ENCODE peak calls at places on chromosomes 11 and 22, in nine cellular contexts. One of them, this sample, is unnamed.
A peak's percentile ranks its signal among the peaks of the same experiment; 100 is the strongest.

GRCh38 chr22:27241430-27242110 is 560.0 kb downstream of the MN1 start:
- DNase-seq in HTR-8/SVneo: no peak
- DNase-seq in NCI-H2081: no peak
- DNase-seq in stimulated activated CD4-positive, alpha-beta T cell treated with anti-CD3 and anti-CD28 coated beads, Interleukin-1b, Interleukin-23, amount 100 ng/mL, for 24 hours: no peak
- DNase-seq in dermis blood vessel endothelial cell: peak; percentile 40
- DNase-seq in activated CD8-positive, alpha-beta memory T cell treated with anti-CD3 and anti-CD28 coated beads for 48 hours: no peak
- DNase-seq in NAMALWA: no peak
- DNase-seq in activated CD4-positive, alpha-beta T cell treated with anti-CD3 and anti-CD28 coated beads, Interleukin-2, amount 50 U/mL, for 1 hour: no peak
- DNase-seq in body of pancreas: peak; percentile 95
- DNase-seq in this sample: no peak

GRCh38 chr22:30267382-30268302 is 991 bp upstream of the OSM start:
- DNase-seq in body of pancreas: no peak
- DNase-seq in NAMALWA: no peak
- DNase-seq in HTR-8/SVneo: no peak
- DNase-seq in dermis blood vessel endothelial cell: no peak
- DNase-seq in activated CD4-positive, alpha-beta T cell treated with anti-CD3 and anti-CD28 coated beads, Interleukin-2, amount 50 U/mL, for 1 hour: peak; percentile 41
- DNase-seq in stimulated activated CD4-positive, alpha-beta T cell treated with anti-CD3 and anti-CD28 coated beads, Interleukin-1b, Interleukin-23, amount 100 ng/mL, for 24 hours: peak; percentile 31
- DNase-seq in activated CD8-positive, alpha-beta memory T cell treated with anti-CD3 and anti-CD28 coated beads for 48 hours: no peak
- DNase-seq in NCI-H2081: no peak
- DNase-seq in this sample: peak; percentile 60

GRCh38 chr11:31804439-31805036 is 6.6 kb downstream of the PAX6 start:
- DNase-seq in stimulated activated CD4-positive, alpha-beta T cell treated with anti-CD3 and anti-CD28 coated beads, Interleukin-1b, Interleukin-23, amount 100 ng/mL, for 24 hours: no peak
- DNase-seq in dermis blood vessel endothelial cell: no peak
- DNase-seq in activated CD8-positive, alpha-beta memory T cell treated with anti-CD3 and anti-CD28 coated beads for 48 hours: no peak
- DNase-seq in body of pancreas: no peak
- DNase-seq in NAMALWA: no peak
- DNase-seq in activated CD4-positive, alpha-beta T cell treated with anti-CD3 and anti-CD28 coated beads, Interleukin-2, amount 50 U/mL, for 1 hour: no peak
- DNase-seq in NCI-H2081: no peak
- DNase-seq in HTR-8/SVneo: no peak
- DNase-seq in this sample: no peak

GRCh38 chr22:24731786-24732185 is 42.7 kb downstream of the PIWIL3 start:
- DNase-seq in dermis blood vessel endothelial cell: peak; percentile 86
- DNase-seq in NAMALWA: no peak
- DNase-seq in stimulated activated CD4-positive, alpha-beta T cell treated with anti-CD3 and anti-CD28 coated beads, Interleukin-1b, Interleukin-23, amount 100 ng/mL, for 24 hours: no peak
- DNase-seq in body of pancreas: no peak
- DNase-seq in HTR-8/SVneo: no peak
- DNase-seq in NCI-H2081: no peak
- DNase-seq in activated CD8-positive, alpha-beta memory T cell treated with anti-CD3 and anti-CD28 coated beads for 48 hours: no peak
- DNase-seq in activated CD4-positive, alpha-beta T cell treated with anti-CD3 and anti-CD28 coated beads, Interleukin-2, amount 50 U/mL, for 1 hour: no peak
- DNase-seq in this sample: no peak

GRCh38 chr11:33898957-33899356 is 7.1 kb upstream of the LMO2 start:
- DNase-seq in NCI-H2081: no peak
- DNase-seq in body of pancreas: no peak
- DNase-seq in NAMALWA: no peak
- DNase-seq in activated CD4-positive, alpha-beta T cell treated with anti-CD3 and anti-CD28 coated beads, Interleukin-2, amount 50 U/mL, for 1 hour: no peak
- DNase-seq in activated CD8-positive, alpha-beta memory T cell treated with anti-CD3 and anti-CD28 coated beads for 48 hours: no peak
- DNase-seq in stimulated activated CD4-positive, alpha-beta T cell treated with anti-CD3 and anti-CD28 coated beads, Interleukin-1b, Interleukin-23, amount 100 ng/mL, for 24 hours: no peak
- DNase-seq in HTR-8/SVneo: no peak
- DNase-seq in dermis blood vessel endothelial cell: peak; percentile 7
- DNase-seq in this sample: no peak

GRCh38 chr11:84383571-84383970 is 1097.4 kb upstream of the CCDC90B start:
- DNase-seq in NAMALWA: no peak
- DNase-seq in NCI-H2081: no peak
- DNase-seq in HTR-8/SVneo: no peak
- DNase-seq in dermis blood vessel endothelial cell: no peak
- DNase-seq in activated CD8-positive, alpha-beta memory T cell treated with anti-CD3 and anti-CD28 coated beads for 48 hours: no peak
- DNase-seq in body of pancreas: no peak
- DNase-seq in stimulated activated CD4-positive, alpha-beta T cell treated with anti-CD3 and anti-CD28 coated beads, Interleukin-1b, Interleukin-23, amount 100 ng/mL, for 24 hours: no peak
- DNase-seq in activated CD4-positive, alpha-beta T cell treated with anti-CD3 and anti-CD28 coated beads, Interleukin-2, amount 50 U/mL, for 1 hour: no peak
- DNase-seq in this sample: no peak

GRCh38 chr11:611001-611996 is 4.5 kb downstream of the IRF7 start:
- DNase-seq in activated CD4-positive, alpha-beta T cell treated with anti-CD3 and anti-CD28 coated beads, Interleukin-2, amount 50 U/mL, for 1 hour: no peak
- DNase-seq in NCI-H2081: no peak
- DNase-seq in activated CD8-positive, alpha-beta memory T cell treated with anti-CD3 and anti-CD28 coated beads for 48 hours: no peak
- DNase-seq in NAMALWA: no peak
- DNase-seq in HTR-8/SVneo: no peak
- DNase-seq in dermis blood vessel endothelial cell: no peak
- DNase-seq in body of pancreas: no peak
- DNase-seq in stimulated activated CD4-positive, alpha-beta T cell treated with anti-CD3 and anti-CD28 coated beads, Interleukin-1b, Interleukin-23, amount 100 ng/mL, for 24 hours: no peak
- DNase-seq in this sample: no peak

GRCh38 chr11:47918882-47919495 is 61.4 kb upstream of the PTPRJ start:
- DNase-seq in activated CD4-positive, alpha-beta T cell treated with anti-CD3 and anti-CD28 coated beads, Interleukin-2, amount 50 U/mL, for 1 hour: no peak
- DNase-seq in HTR-8/SVneo: peak; percentile 60
- DNase-seq in dermis blood vessel endothelial cell: peak; percentile 46
- DNase-seq in NAMALWA: no peak
- DNase-seq in body of pancreas: no peak
- DNase-seq in activated CD8-positive, alpha-beta memory T cell treated with anti-CD3 and anti-CD28 coated beads for 48 hours: no peak
- DNase-seq in NCI-H2081: no peak
- DNase-seq in stimulated activated CD4-positive, alpha-beta T cell treated with anti-CD3 and anti-CD28 coated beads, Interleukin-1b, Interleukin-23, amount 100 ng/mL, for 24 hours: no peak
- DNase-seq in this sample: no peak

GRCh38 chr11:126337472-126338241 is 17.8 kb upstream of the ST3GAL4 start:
- DNase-seq in body of pancreas: no peak
- DNase-seq in NAMALWA: no peak
- DNase-seq in NCI-H2081: no peak
- DNase-seq in activated CD8-positive, alpha-beta memory T cell treated with anti-CD3 and anti-CD28 coated beads for 48 hours: no peak
- DNase-seq in dermis blood vessel endothelial cell: no peak
- DNase-seq in HTR-8/SVneo: no peak
- DNase-seq in activated CD4-positive, alpha-beta T cell treated with anti-CD3 and anti-CD28 coated beads, Interleukin-2, amount 50 U/mL, for 1 hour: no peak
- DNase-seq in stimulated activated CD4-positive, alpha-beta T cell treated with anti-CD3 and anti-CD28 coated beads, Interleukin-1b, Interleukin-23, amount 100 ng/mL, for 24 hours: no peak
- DNase-seq in this sample: no peak

GRCh38 chr11:61495801-61496601 is 12.5 kb upstream of the LRRC10B start:
- DNase-seq in stimulated activated CD4-positive, alpha-beta T cell treated with anti-CD3 and anti-CD28 coated beads, Interleukin-1b, Interleukin-23, amount 100 ng/mL, for 24 hours: no peak
- DNase-seq in HTR-8/SVneo: no peak
- DNase-seq in body of pancreas: peak; percentile 38
- DNase-seq in activated CD4-positive, alpha-beta T cell treated with anti-CD3 and anti-CD28 coated beads, Interleukin-2, amount 50 U/mL, for 1 hour: no peak
- DNase-seq in activated CD8-positive, alpha-beta memory T cell treated with anti-CD3 and anti-CD28 coated beads for 48 hours: no peak
- DNase-seq in dermis blood vessel endothelial cell: no peak
- DNase-seq in NAMALWA: no peak
- DNase-seq in NCI-H2081: peak; percentile 56
- DNase-seq in this sample: no peak

GRCh38 chr22:41833369-41834004 is 582 bp downstream of the SREBF2 start:
- DNase-seq in HTR-8/SVneo: peak; percentile 15
- DNase-seq in activated CD4-positive, alpha-beta T cell treated with anti-CD3 and anti-CD28 coated beads, Interleukin-2, amount 50 U/mL, for 1 hour: peak; percentile 27
- DNase-seq in activated CD8-positive, alpha-beta memory T cell treated with anti-CD3 and anti-CD28 coated beads for 48 hours: peak; percentile 30
- DNase-seq in body of pancreas: peak; percentile 60
- DNase-seq in NAMALWA: peak; percentile 48
- DNase-seq in dermis blood vessel endothelial cell: peak; percentile 41
- DNase-seq in stimulated activated CD4-positive, alpha-beta T cell treated with anti-CD3 and anti-CD28 coated beads, Interleukin-1b, Interleukin-23, amount 100 ng/mL, for 24 hours: peak; percentile 28
- DNase-seq in NCI-H2081: peak; percentile 26
- DNase-seq in this sample: no peak

GRCh38 chr11:116927163-116927772 is 89.8 kb upstream of the APOA1 start:
- DNase-seq in activated CD8-positive, alpha-beta memory T cell treated with anti-CD3 and anti-CD28 coated beads for 48 hours: no peak
- DNase-seq in dermis blood vessel endothelial cell: peak; percentile 32
- DNase-seq in stimulated activated CD4-positive, alpha-beta T cell treated with anti-CD3 and anti-CD28 coated beads, Interleukin-1b, Interleukin-23, amount 100 ng/mL, for 24 hours: peak; percentile 13
- DNase-seq in activated CD4-positive, alpha-beta T cell treated with anti-CD3 and anti-CD28 coated beads, Interleukin-2, amount 50 U/mL, for 1 hour: peak; percentile 47
- DNase-seq in body of pancreas: no peak
- DNase-seq in NCI-H2081: no peak
- DNase-seq in HTR-8/SVneo: no peak
- DNase-seq in NAMALWA: peak; percentile 92
- DNase-seq in this sample: peak; percentile 74

GRCh38 chr11:64156235-64157011 is 9.5 kb downstream of the MACROD1 start:
- DNase-seq in activated CD8-positive, alpha-beta memory T cell treated with anti-CD3 and anti-CD28 coated beads for 48 hours: no peak
- DNase-seq in NAMALWA: no peak
- DNase-seq in dermis blood vessel endothelial cell: no peak
- DNase-seq in stimulated activated CD4-positive, alpha-beta T cell treated with anti-CD3 and anti-CD28 coated beads, Interleukin-1b, Interleukin-23, amount 100 ng/mL, for 24 hours: no peak
- DNase-seq in body of pancreas: no peak
- DNase-seq in activated CD4-positive, alpha-beta T cell treated with anti-CD3 and anti-CD28 coated beads, Interleukin-2, amount 50 U/mL, for 1 hour: no peak
- DNase-seq in NCI-H2081: no peak
- DNase-seq in HTR-8/SVneo: no peak
- DNase-seq in this sample: no peak

GRCh38 chr11:1827095-1827797 is 7.5 kb upstream of the SYT8 start:
- DNase-seq in activated CD4-positive, alpha-beta T cell treated with anti-CD3 and anti-CD28 coated beads, Interleukin-2, amount 50 U/mL, for 1 hour: no peak
- DNase-seq in NAMALWA: no peak
- DNase-seq in stimulated activated CD4-positive, alpha-beta T cell treated with anti-CD3 and anti-CD28 coated beads, Interleukin-1b, Interleukin-23, amount 100 ng/mL, for 24 hours: no peak
- DNase-seq in activated CD8-positive, alpha-beta memory T cell treated with anti-CD3 and anti-CD28 coated beads for 48 hours: no peak
- DNase-seq in dermis blood vessel endothelial cell: peak; percentile 33
- DNase-seq in body of pancreas: peak; percentile 93
- DNase-seq in NCI-H2081: peak; percentile 73
- DNase-seq in HTR-8/SVneo: peak; percentile 68
- DNase-seq in this sample: no peak

GRCh38 chr11:9090488-9091043 is 833 bp downstream of the SCUBE2 start:
- DNase-seq in NCI-H2081: no peak
- DNase-seq in NAMALWA: no peak
- DNase-seq in stimulated activated CD4-positive, alpha-beta T cell treated with anti-CD3 and anti-CD28 coated beads, Interleukin-1b, Interleukin-23, amount 100 ng/mL, for 24 hours: no peak
- DNase-seq in body of pancreas: no peak
- DNase-seq in activated CD8-positive, alpha-beta memory T cell treated with anti-CD3 and anti-CD28 coated beads for 48 hours: no peak
- DNase-seq in HTR-8/SVneo: no peak
- DNase-seq in dermis blood vessel endothelial cell: peak; percentile 9
- DNase-seq in activated CD4-positive, alpha-beta T cell treated with anti-CD3 and anti-CD28 coated beads, Interleukin-2, amount 50 U/mL, for 1 hour: no peak
- DNase-seq in this sample: peak; percentile 17

GRCh38 chr11:95451261-95451660 is 220.3 kb upstream of the SESN3 start:
- DNase-seq in NCI-H2081: no peak
- DNase-seq in NAMALWA: no peak
- DNase-seq in activated CD4-positive, alpha-beta T cell treated with anti-CD3 and anti-CD28 coated beads, Interleukin-2, amount 50 U/mL, for 1 hour: no peak
- DNase-seq in activated CD8-positive, alpha-beta memory T cell treated with anti-CD3 and anti-CD28 coated beads for 48 hours: no peak
- DNase-seq in stimulated activated CD4-positive, alpha-beta T cell treated with anti-CD3 and anti-CD28 coated beads, Interleukin-1b, Interleukin-23, amount 100 ng/mL, for 24 hours: no peak
- DNase-seq in HTR-8/SVneo: no peak
- DNase-seq in dermis blood vessel endothelial cell: no peak
- DNase-seq in body of pancreas: no peak
- DNase-seq in this sample: no peak

GRCh38 chr11:125948278-125949051 is 2.6 kb downstream of the VSIG10L2 start:
- DNase-seq in dermis blood vessel endothelial cell: no peak
- DNase-seq in activated CD4-positive, alpha-beta T cell treated with anti-CD3 and anti-CD28 coated beads, Interleukin-2, amount 50 U/mL, for 1 hour: no peak
- DNase-seq in activated CD8-positive, alpha-beta memory T cell treated with anti-CD3 and anti-CD28 coated beads for 48 hours: no peak
- DNase-seq in body of pancreas: no peak
- DNase-seq in NAMALWA: no peak
- DNase-seq in stimulated activated CD4-positive, alpha-beta T cell treated with anti-CD3 and anti-CD28 coated beads, Interleukin-1b, Interleukin-23, amount 100 ng/mL, for 24 hours: no peak
- DNase-seq in HTR-8/SVneo: no peak
- DNase-seq in NCI-H2081: no peak
- DNase-seq in this sample: no peak

GRCh38 chr11:33531743-33532181 is 168.9 kb downstream of the C11orf91 start:
- DNase-seq in activated CD8-positive, alpha-beta memory T cell treated with anti-CD3 and anti-CD28 coated beads for 48 hours: no peak
- DNase-seq in NAMALWA: no peak
- DNase-seq in dermis blood vessel endothelial cell: no peak
- DNase-seq in HTR-8/SVneo: no peak
- DNase-seq in NCI-H2081: no peak
- DNase-seq in activated CD4-positive, alpha-beta T cell treated with anti-CD3 and anti-CD28 coated beads, Interleukin-2, amount 50 U/mL, for 1 hour: no peak
- DNase-seq in body of pancreas: no peak
- DNase-seq in stimulated activated CD4-positive, alpha-beta T cell treated with anti-CD3 and anti-CD28 coated beads, Interleukin-1b, Interleukin-23, amount 100 ng/mL, for 24 hours: no peak
- DNase-seq in this sample: no peak

GRCh38 chr11:70826950-70827349 is 425.4 kb downstream of the SHANK2 start:
- DNase-seq in dermis blood vessel endothelial cell: no peak
- DNase-seq in HTR-8/SVneo: no peak
- DNase-seq in stimulated activated CD4-positive, alpha-beta T cell treated with anti-CD3 and anti-CD28 coated beads, Interleukin-1b, Interleukin-23, amount 100 ng/mL, for 24 hours: no peak
- DNase-seq in body of pancreas: no peak
- DNase-seq in activated CD4-positive, alpha-beta T cell treated with anti-CD3 and anti-CD28 coated beads, Interleukin-2, amount 50 U/mL, for 1 hour: no peak
- DNase-seq in NAMALWA: no peak
- DNase-seq in activated CD8-positive, alpha-beta memory T cell treated with anti-CD3 and anti-CD28 coated beads for 48 hours: no peak
- DNase-seq in NCI-H2081: peak; percentile 47
- DNase-seq in this sample: no peak

GRCh38 chr22:43263645-43264514 is 76.9 kb upstream of the TTLL12 start:
- DNase-seq in stimulated activated CD4-positive, alpha-beta T cell treated with anti-CD3 and anti-CD28 coated beads, Interleukin-1b, Interleukin-23, amount 100 ng/mL, for 24 hours: peak; percentile 71
- DNase-seq in HTR-8/SVneo: peak; percentile 79
- DNase-seq in activated CD4-positive, alpha-beta T cell treated with anti-CD3 and anti-CD28 coated beads, Interleukin-2, amount 50 U/mL, for 1 hour: peak; percentile 79
- DNase-seq in dermis blood vessel endothelial cell: peak; percentile 99
- DNase-seq in NCI-H2081: peak; percentile 57
- DNase-seq in activated CD8-positive, alpha-beta memory T cell treated with anti-CD3 and anti-CD28 coated beads for 48 hours: peak; percentile 52
- DNase-seq in body of pancreas: peak; percentile 67
- DNase-seq in NAMALWA: no peak
- DNase-seq in this sample: peak; percentile 50

GRCh38 chr11:17571431-17572358 is 24.6 kb downstream of the OTOG start:
- DNase-seq in activated CD4-positive, alpha-beta T cell treated with anti-CD3 and anti-CD28 coated beads, Interleukin-2, amount 50 U/mL, for 1 hour: no peak
- DNase-seq in body of pancreas: no peak
- DNase-seq in HTR-8/SVneo: no peak
- DNase-seq in activated CD8-positive, alpha-beta memory T cell treated with anti-CD3 and anti-CD28 coated beads for 48 hours: no peak
- DNase-seq in NCI-H2081: no peak
- DNase-seq in dermis blood vessel endothelial cell: no peak
- DNase-seq in stimulated activated CD4-positive, alpha-beta T cell treated with anti-CD3 and anti-CD28 coated beads, Interleukin-1b, Interleukin-23, amount 100 ng/mL, for 24 hours: no peak
- DNase-seq in NAMALWA: no peak
- DNase-seq in this sample: no peak

GRCh38 chr11:1846453-1846932 is 6.4 kb upstream of the LSP1 start:
- DNase-seq in stimulated activated CD4-positive, alpha-beta T cell treated with anti-CD3 and anti-CD28 coated beads, Interleukin-1b, Interleukin-23, amount 100 ng/mL, for 24 hours: no peak
- DNase-seq in activated CD8-positive, alpha-beta memory T cell treated with anti-CD3 and anti-CD28 coated beads for 48 hours: no peak
- DNase-seq in HTR-8/SVneo: no peak
- DNase-seq in dermis blood vessel endothelial cell: no peak
- DNase-seq in NCI-H2081: no peak
- DNase-seq in body of pancreas: no peak
- DNase-seq in activated CD4-positive, alpha-beta T cell treated with anti-CD3 and anti-CD28 coated beads, Interleukin-2, amount 50 U/mL, for 1 hour: no peak
- DNase-seq in NAMALWA: no peak
- DNase-seq in this sample: no peak

GRCh38 chr11:113447621-113448310 is 27.4 kb downstream of the DRD2 start:
- DNase-seq in body of pancreas: no peak
- DNase-seq in NAMALWA: no peak
- DNase-seq in dermis blood vessel endothelial cell: peak; percentile 1
- DNase-seq in HTR-8/SVneo: peak; percentile 84
- DNase-seq in activated CD4-positive, alpha-beta T cell treated with anti-CD3 and anti-CD28 coated beads, Interleukin-2, amount 50 U/mL, for 1 hour: no peak
- DNase-seq in stimulated activated CD4-positive, alpha-beta T cell treated with anti-CD3 and anti-CD28 coated beads, Interleukin-1b, Interleukin-23, amount 100 ng/mL, for 24 hours: no peak
- DNase-seq in NCI-H2081: peak; percentile 7
- DNase-seq in activated CD8-positive, alpha-beta memory T cell treated with anti-CD3 and anti-CD28 coated beads for 48 hours: no peak
- DNase-seq in this sample: no peak

GRCh38 chr11:3050386-3051325 is 6.6 kb downstream of the CARS1 start:
- DNase-seq in dermis blood vessel endothelial cell: no peak
- DNase-seq in HTR-8/SVneo: no peak
- DNase-seq in activated CD8-positive, alpha-beta memory T cell treated with anti-CD3 and anti-CD28 coated beads for 48 hours: no peak
- DNase-seq in body of pancreas: no peak
- DNase-seq in NAMALWA: no peak
- DNase-seq in stimulated activated CD4-positive, alpha-beta T cell treated with anti-CD3 and anti-CD28 coated beads, Interleukin-1b, Interleukin-23, amount 100 ng/mL, for 24 hours: no peak
- DNase-seq in activated CD4-positive, alpha-beta T cell treated with anti-CD3 and anti-CD28 coated beads, Interleukin-2, amount 50 U/mL, for 1 hour: no peak
- DNase-seq in NCI-H2081: no peak
- DNase-seq in this sample: no peak

GRCh38 chr11:56783448-56784041 is 35.0 kb upstream of the OR9G4 start:
- DNase-seq in NAMALWA: peak; percentile 64
- DNase-seq in stimulated activated CD4-positive, alpha-beta T cell treated with anti-CD3 and anti-CD28 coated beads, Interleukin-1b, Interleukin-23, amount 100 ng/mL, for 24 hours: no peak
- DNase-seq in body of pancreas: no peak
- DNase-seq in HTR-8/SVneo: peak; percentile 12
- DNase-seq in activated CD4-positive, alpha-beta T cell treated with anti-CD3 and anti-CD28 coated beads, Interleukin-2, amount 50 U/mL, for 1 hour: no peak
- DNase-seq in activated CD8-positive, alpha-beta memory T cell treated with anti-CD3 and anti-CD28 coated beads for 48 hours: no peak
- DNase-seq in NCI-H2081: peak; percentile 35
- DNase-seq in dermis blood vessel endothelial cell: peak; percentile 69
- DNase-seq in this sample: no peak

GRCh38 chr11:2580061-2580421 is 119.8 kb downstream of the KCNQ1OT1 start:
- DNase-seq in activated CD4-positive, alpha-beta T cell treated with anti-CD3 and anti-CD28 coated beads, Interleukin-2, amount 50 U/mL, for 1 hour: no peak
- DNase-seq in body of pancreas: peak; percentile 7
- DNase-seq in activated CD8-positive, alpha-beta memory T cell treated with anti-CD3 and anti-CD28 coated beads for 48 hours: no peak
- DNase-seq in HTR-8/SVneo: no peak
- DNase-seq in NCI-H2081: no peak
- DNase-seq in NAMALWA: no peak
- DNase-seq in dermis blood vessel endothelial cell: no peak
- DNase-seq in stimulated activated CD4-positive, alpha-beta T cell treated with anti-CD3 and anti-CD28 coated beads, Interleukin-1b, Interleukin-23, amount 100 ng/mL, for 24 hours: no peak
- DNase-seq in this sample: no peak

GRCh38 chr11:67299471-67300191 is 3.7 kb upstream of the SSH3 start:
- DNase-seq in activated CD8-positive, alpha-beta memory T cell treated with anti-CD3 and anti-CD28 coated beads for 48 hours: no peak
- DNase-seq in activated CD4-positive, alpha-beta T cell treated with anti-CD3 and anti-CD28 coated beads, Interleukin-2, amount 50 U/mL, for 1 hour: no peak
- DNase-seq in NAMALWA: no peak
- DNase-seq in dermis blood vessel endothelial cell: no peak
- DNase-seq in body of pancreas: no peak
- DNase-seq in HTR-8/SVneo: no peak
- DNase-seq in stimulated activated CD4-positive, alpha-beta T cell treated with anti-CD3 and anti-CD28 coated beads, Interleukin-1b, Interleukin-23, amount 100 ng/mL, for 24 hours: no peak
- DNase-seq in NCI-H2081: no peak
- DNase-seq in this sample: peak; percentile 27

GRCh38 chr11:829946-830294 is 2.2 kb downstream of the CRACR2B start:
- DNase-seq in stimulated activated CD4-positive, alpha-beta T cell treated with anti-CD3 and anti-CD28 coated beads, Interleukin-1b, Interleukin-23, amount 100 ng/mL, for 24 hours: no peak
- DNase-seq in HTR-8/SVneo: no peak
- DNase-seq in body of pancreas: no peak
- DNase-seq in activated CD4-positive, alpha-beta T cell treated with anti-CD3 and anti-CD28 coated beads, Interleukin-2, amount 50 U/mL, for 1 hour: no peak
- DNase-seq in dermis blood vessel endothelial cell: no peak
- DNase-seq in NCI-H2081: no peak
- DNase-seq in activated CD8-positive, alpha-beta memory T cell treated with anti-CD3 and anti-CD28 coated beads for 48 hours: no peak
- DNase-seq in NAMALWA: no peak
- DNase-seq in this sample: no peak

GRCh38 chr11:103875855-103876510 is 160.5 kb upstream of the DDI1 start:
- DNase-seq in NCI-H2081: no peak
- DNase-seq in activated CD8-positive, alpha-beta memory T cell treated with anti-CD3 and anti-CD28 coated beads for 48 hours: no peak
- DNase-seq in body of pancreas: no peak
- DNase-seq in NAMALWA: no peak
- DNase-seq in activated CD4-positive, alpha-beta T cell treated with anti-CD3 and anti-CD28 coated beads, Interleukin-2, amount 50 U/mL, for 1 hour: no peak
- DNase-seq in stimulated activated CD4-positive, alpha-beta T cell treated with anti-CD3 and anti-CD28 coated beads, Interleukin-1b, Interleukin-23, amount 100 ng/mL, for 24 hours: no peak
- DNase-seq in dermis blood vessel endothelial cell: no peak
- DNase-seq in HTR-8/SVneo: no peak
- DNase-seq in this sample: no peak

GRCh38 chr22:48782326-48782725 is 1045.3 kb downstream of the BRD1 start:
- DNase-seq in body of pancreas: no peak
- DNase-seq in dermis blood vessel endothelial cell: no peak
- DNase-seq in NAMALWA: no peak
- DNase-seq in HTR-8/SVneo: no peak
- DNase-seq in activated CD4-positive, alpha-beta T cell treated with anti-CD3 and anti-CD28 coated beads, Interleukin-2, amount 50 U/mL, for 1 hour: no peak
- DNase-seq in NCI-H2081: no peak
- DNase-seq in activated CD8-positive, alpha-beta memory T cell treated with anti-CD3 and anti-CD28 coated beads for 48 hours: no peak
- DNase-seq in stimulated activated CD4-positive, alpha-beta T cell treated with anti-CD3 and anti-CD28 coated beads, Interleukin-1b, Interleukin-23, amount 100 ng/mL, for 24 hours: no peak
- DNase-seq in this sample: no peak

GRCh38 chr11:120527111-120527748 is 15.7 kb downstream of the GRIK4 start:
- DNase-seq in NAMALWA: no peak
- DNase-seq in NCI-H2081: peak; percentile 36
- DNase-seq in dermis blood vessel endothelial cell: no peak
- DNase-seq in stimulated activated CD4-positive, alpha-beta T cell treated with anti-CD3 and anti-CD28 coated beads, Interleukin-1b, Interleukin-23, amount 100 ng/mL, for 24 hours: no peak
- DNase-seq in body of pancreas: no peak
- DNase-seq in activated CD8-positive, alpha-beta memory T cell treated with anti-CD3 and anti-CD28 coated beads for 48 hours: no peak
- DNase-seq in activated CD4-positive, alpha-beta T cell treated with anti-CD3 and anti-CD28 coated beads, Interleukin-2, amount 50 U/mL, for 1 hour: no peak
- DNase-seq in HTR-8/SVneo: no peak
- DNase-seq in this sample: no peak